ENCODE peak calls at places on chromosomes 5 and 9, in ten cellular contexts. S is left ventricle myocardium inferior; Y is AG08396; M is WERI-Rb-1; O is stomach; A is ureter; Q is naive thymus-derived CD4-positive, alpha-beta T cell; C is activated CD4-positive, alpha-beta T cell treated with anti-CD3 and anti-CD28 coated beads for 36 hours; N is GM04504; K is activated T-cell treated with anti-CD3 and anti-CD28 coated beads for 1 hour. Z is an unnamed sample.

GRCh38 chr9:129962889-129963703 is 79.9 kb downstream of the FNBP1 start:
- DNase-seq in S (peak; percentile 31), Y (peak; percentile 26), M (no peak), O (peak; percentile 55), A (peak; percentile 64), Q (peak; percentile 87), C (peak; percentile 86), N (no peak), K (peak; percentile 55), Z (peak; percentile 58)

GRCh38 chr9:84990416-84990815 is 320.9 kb downstream of the NTRK2 start:
- DNase-seq in S (no peak), Y (no peak), M (no peak), O (no peak), A (no peak), Q (no peak), C (no peak), N (no peak), K (no peak), Z (peak; percentile 43)

GRCh38 chr9:81538929-81539716 is 150.2 kb downstream of the TLE1 start:
- DNase-seq in S (no peak), Y (no peak), M (no peak), O (no peak), A (no peak), Q (no peak), C (no peak), N (no peak), K (no peak), Z (no peak)

GRCh38 chr9:110255417-110256141 is 728 bp downstream of the TXN start:
- DNase-seq in S (peak; percentile 47), Y (peak; percentile 45), M (no peak), O (peak; percentile 73), A (peak; percentile 74), Q (peak; percentile 8), C (peak; percentile 82), N (no peak), K (peak; percentile 4), Z (peak; percentile 64)

GRCh38 chr5:40649493-40650030 is 30.2 kb upstream of the PTGER4 start:
- DNase-seq in S (no peak), Y (no peak), M (no peak), O (no peak), A (no peak), Q (peak; percentile 49), C (no peak), N (no peak), K (no peak), Z (no peak)

GRCh38 chr5:140673187-140673976 is at the start of gene DND1:
- DNase-seq in S (no peak), Y (no peak), M (no peak), O (no peak), A (no peak), Q (no peak), C (no peak), N (no peak), K (no peak), Z (no peak)

GRCh38 chr9:95143591-95144561 is 173.6 kb downstream of the FANCC start:
- DNase-seq in S (peak; percentile 87), Y (peak; percentile 71), M (no peak), O (peak; percentile 60), A (peak; percentile 91), Q (no peak), C (no peak), N (peak; percentile 81), K (no peak), Z (no peak)

GRCh38 chr9:72356019-72356653 is 8.9 kb downstream of the ZFAND5 start:
- DNase-seq in S (no peak), Y (no peak), M (no peak), O (no peak), A (no peak), Q (no peak), C (no peak), N (peak; percentile 40), K (no peak), Z (no peak)

GRCh38 chr9:126489604-126490593 is 123.8 kb upstream of the LMX1B start:
- DNase-seq in S (no peak), Y (no peak), M (no peak), O (no peak), A (no peak), Q (no peak), C (peak; percentile 19), N (no peak), K (no peak), Z (no peak)

GRCh38 chr9:112487008-112487798 is 576 bp downstream of the KIAA1958 start:
- DNase-seq in S (peak; percentile 60), Y (peak; percentile 75), M (peak; percentile 74), O (peak; percentile 65), A (peak; percentile 59), Q (peak; percentile 56), C (peak; percentile 74), N (no peak), K (peak; percentile 51), Z (peak; percentile 46)

GRCh38 chr5:3995954-3996619 is 400.5 kb downstream of the IRX1 start:
- DNase-seq in S (no peak), Y (no peak), M (no peak), O (no peak), A (no peak), Q (no peak), C (no peak), N (no peak), K (no peak), Z (no peak)

GRCh38 chr5:180830253-180831138 is 27.9 kb upstream of the MGAT1 start:
- DNase-seq in S (peak; percentile 74), Y (peak; percentile 57), M (peak; percentile 40), O (peak; percentile 74), A (peak; percentile 79), Q (peak; percentile 80), C (peak; percentile 83), N (no peak), K (peak; percentile 63), Z (peak; percentile 50)

GRCh38 chr5:150192462-150192861 is 2.6 kb downstream of the SLC6A7 start:
- DNase-seq in S (no peak), Y (no peak), M (no peak), O (no peak), A (no peak), Q (no peak), C (no peak), N (no peak), K (no peak), Z (no peak)

GRCh38 chr9:22682536-22683392 is 236.1 kb downstream of the DMRTA1 start:
- DNase-seq in S (no peak), Y (peak; percentile 54), M (no peak), O (no peak), A (no peak), Q (no peak), C (peak; percentile 4), N (peak; percentile 10), K (no peak), Z (peak; percentile 2)

GRCh38 chr5:36820900-36821299 is 55.7 kb upstream of the NIPBL start:
- DNase-seq in S (no peak), Y (no peak), M (no peak), O (no peak), A (no peak), Q (no peak), C (peak; percentile 9), N (no peak), K (no peak), Z (no peak)

GRCh38 chr9:104915049-104915448 is 12.9 kb downstream of the ABCA1 start:
- DNase-seq in S (peak; percentile 30), Y (no peak), M (no peak), O (no peak), A (no peak), Q (no peak), C (no peak), N (no peak), K (no peak), Z (no peak)

Z was measured in MCF 10A.